ENCODE peak calls at places on chromosomes 13 and 19, in six cellular contexts. One of them, this sample, is unnamed.

GRCh38 chr13:109155301-109155761 is 525.9 kb downstream of the MYO16 start:
- DNase-seq in mesothelial cell of epicardium: no peak
- DNase-seq in PC-9: peak
- DNase-seq in iPS DF 19.7: no peak
- DNase-seq in T-helper 1 cell: no peak
- DNase-seq in GM10248: no peak
- DNase-seq in this sample: no peak

GRCh38 chr19:58409010-58409790 is 751 bp downstream of the ZNF584 start:
- DNase-seq in mesothelial cell of epicardium: peak
- DNase-seq in PC-9: no peak
- DNase-seq in iPS DF 19.7: no peak
- DNase-seq in T-helper 1 cell: peak
- DNase-seq in GM10248: no peak
- DNase-seq in this sample: no peak

GRCh38 chr19:39924389-39924788 is 10.0 kb downstream of the FCGBP start:
- DNase-seq in mesothelial cell of epicardium: no peak
- DNase-seq in PC-9: no peak
- DNase-seq in iPS DF 19.7: no peak
- DNase-seq in T-helper 1 cell: no peak
- DNase-seq in GM10248: no peak
- DNase-seq in this sample: no peak

GRCh38 chr13:63882052-63882451 is 2466.4 kb upstream of the PCDH20 start:
- DNase-seq in mesothelial cell of epicardium: no peak
- DNase-seq in PC-9: no peak
- DNase-seq in iPS DF 19.7: no peak
- DNase-seq in T-helper 1 cell: no peak
- DNase-seq in GM10248: no peak
- DNase-seq in this sample: no peak

GRCh38 chr19:43444531-43445340 is 20.7 kb downstream of the LYPD3 start:
- DNase-seq in mesothelial cell of epicardium: no peak
- DNase-seq in PC-9: no peak
- DNase-seq in iPS DF 19.7: no peak
- DNase-seq in T-helper 1 cell: no peak
- DNase-seq in GM10248: no peak
- DNase-seq in this sample: no peak

GRCh38 chr19:406999-407491 is 1.9 kb downstream of the C2CD4C start:
- DNase-seq in mesothelial cell of epicardium: peak
- DNase-seq in PC-9: no peak
- DNase-seq in iPS DF 19.7: no peak
- DNase-seq in T-helper 1 cell: no peak
- DNase-seq in GM10248: no peak
- DNase-seq in this sample: no peak

GRCh38 chr13:100675660-100676129 is 1.1 kb upstream of the TMTC4 start:
- DNase-seq in mesothelial cell of epicardium: no peak
- DNase-seq in PC-9: no peak
- DNase-seq in iPS DF 19.7: no peak
- DNase-seq in T-helper 1 cell: no peak
- DNase-seq in GM10248: no peak
- DNase-seq in this sample: no peak

GRCh38 chr19:5585461-5586299 is 17.9 kb upstream of the TINCR start:
- DNase-seq in mesothelial cell of epicardium: peak
- DNase-seq in PC-9: no peak
- DNase-seq in iPS DF 19.7: peak
- DNase-seq in T-helper 1 cell: no peak
- DNase-seq in GM10248: peak
- DNase-seq in this sample: no peak

GRCh38 chr19:13461536-13461935 is 44.7 kb downstream of the CACNA1A start:
- DNase-seq in mesothelial cell of epicardium: no peak
- DNase-seq in PC-9: no peak
- DNase-seq in iPS DF 19.7: no peak
- DNase-seq in T-helper 1 cell: no peak
- DNase-seq in GM10248: no peak
- DNase-seq in this sample: no peak

GRCh38 chr13:20415288-20415644 is 110.4 kb downstream of the CRYL1 start:
- DNase-seq in mesothelial cell of epicardium: no peak
- DNase-seq in PC-9: no peak
- DNase-seq in iPS DF 19.7: no peak
- DNase-seq in T-helper 1 cell: no peak
- DNase-seq in GM10248: no peak
- DNase-seq in this sample: no peak

GRCh38 chr13:95603887-95604533 is 40.5 kb downstream of the DZIP1 start:
- DNase-seq in mesothelial cell of epicardium: no peak
- DNase-seq in PC-9: peak
- DNase-seq in iPS DF 19.7: no peak
- DNase-seq in T-helper 1 cell: no peak
- DNase-seq in GM10248: no peak
- DNase-seq in this sample: no peak

GRCh38 chr19:7397687-7398086 is 49.0 kb downstream of the ARHGEF18 start:
- DNase-seq in mesothelial cell of epicardium: no peak
- DNase-seq in PC-9: peak
- DNase-seq in iPS DF 19.7: no peak
- DNase-seq in T-helper 1 cell: no peak
- DNase-seq in GM10248: no peak
- DNase-seq in this sample: peak

GRCh38 chr19:3071764-3072163 is 9.5 kb upstream of the TLE5 start:
- DNase-seq in mesothelial cell of epicardium: no peak
- DNase-seq in PC-9: no peak
- DNase-seq in iPS DF 19.7: no peak
- DNase-seq in T-helper 1 cell: no peak
- DNase-seq in GM10248: no peak
- DNase-seq in this sample: no peak

GRCh38 chr19:33409906-33410685 is 36.6 kb downstream of the CEBPG start:
- DNase-seq in mesothelial cell of epicardium: no peak
- DNase-seq in PC-9: no peak
- DNase-seq in iPS DF 19.7: no peak
- DNase-seq in T-helper 1 cell: no peak
- DNase-seq in GM10248: no peak
- DNase-seq in this sample: no peak

This sample was measured in GM04503.